ENCODE peak calls at places on chromosomes 3 and 15, in ten cellular contexts. One of them, this sample, is unnamed.

GRCh38 chr3:186123012-186123411 is 14.1 kb upstream of the ETV5 start:
- DNase-seq in K562: no peak
- DNase-seq in mammary epithelial cell: no peak
- DNase-seq in H1: no peak
- DNase-seq in keratinocyte: no peak
- DNase-seq in mesenchymal stem cell: no peak
- DNase-seq in fibroblast of lung: no peak
- DNase-seq in neural progenitor cell: no peak
- DNase-seq in HepG2: no peak
- DNase-seq in HCT116: no peak
- DNase-seq in this sample: no peak

GRCh38 chr15:29935296-29936020 is 113.2 kb upstream of the TJP1 start:
- DNase-seq in K562: no peak
- DNase-seq in mammary epithelial cell: no peak
- DNase-seq in H1: no peak
- DNase-seq in keratinocyte: no peak
- DNase-seq in mesenchymal stem cell: no peak
- DNase-seq in fibroblast of lung: no peak
- DNase-seq in neural progenitor cell: no peak
- DNase-seq in HepG2: no peak
- DNase-seq in HCT116: no peak
- DNase-seq in this sample: peak; percentile 52

GRCh38 chr15:78047631-78048409 is 29.7 kb downstream of the TBC1D2B start:
- DNase-seq in K562: no peak
- DNase-seq in mammary epithelial cell: no peak
- DNase-seq in H1: no peak
- DNase-seq in keratinocyte: no peak
- DNase-seq in mesenchymal stem cell: peak; percentile 80
- DNase-seq in fibroblast of lung: peak; percentile 85
- DNase-seq in neural progenitor cell: no peak
- DNase-seq in HepG2: no peak
- DNase-seq in HCT116: no peak
- DNase-seq in this sample: no peak

GRCh38 chr3:177312491-177312890 is 115.2 kb upstream of the TBL1XR1 start:
- DNase-seq in K562: no peak
- DNase-seq in mammary epithelial cell: no peak
- DNase-seq in H1: no peak
- DNase-seq in keratinocyte: no peak
- DNase-seq in mesenchymal stem cell: no peak
- DNase-seq in fibroblast of lung: no peak
- DNase-seq in neural progenitor cell: no peak
- DNase-seq in HepG2: no peak
- DNase-seq in HCT116: no peak
- DNase-seq in this sample: no peak

GRCh38 chr3:120858501-120858900 is 49.5 kb upstream of the STXBP5L start:
- DNase-seq in K562: no peak
- DNase-seq in mammary epithelial cell: no peak
- DNase-seq in H1: no peak
- DNase-seq in keratinocyte: no peak
- DNase-seq in mesenchymal stem cell: no peak
- DNase-seq in fibroblast of lung: peak; percentile 30
- DNase-seq in neural progenitor cell: no peak
- DNase-seq in HepG2: no peak
- DNase-seq in HCT116: no peak
- DNase-seq in this sample: no peak

GRCh38 chr3:163924600-163924999 is 1153.7 kb downstream of the SI start:
- DNase-seq in K562: no peak
- DNase-seq in mammary epithelial cell: no peak
- DNase-seq in H1: no peak
- DNase-seq in keratinocyte: no peak
- DNase-seq in mesenchymal stem cell: no peak
- DNase-seq in fibroblast of lung: no peak
- DNase-seq in neural progenitor cell: no peak
- DNase-seq in HepG2: no peak
- DNase-seq in HCT116: no peak
- DNase-seq in this sample: no peak

GRCh38 chr3:55511895-55512585 is 24.9 kb upstream of the WNT5A start:
- DNase-seq in K562: no peak
- DNase-seq in mammary epithelial cell: peak; percentile 55
- DNase-seq in H1: no peak
- DNase-seq in keratinocyte: no peak
- DNase-seq in mesenchymal stem cell: no peak
- DNase-seq in fibroblast of lung: peak; percentile 88
- DNase-seq in neural progenitor cell: no peak
- DNase-seq in HepG2: no peak
- DNase-seq in HCT116: no peak
- DNase-seq in this sample: no peak

GRCh38 chr3:35965908-35966307 is 326.6 kb downstream of the ARPP21 start:
- DNase-seq in K562: no peak
- DNase-seq in mammary epithelial cell: peak; percentile 14
- DNase-seq in H1: no peak
- DNase-seq in keratinocyte: no peak
- DNase-seq in mesenchymal stem cell: peak; percentile 30
- DNase-seq in fibroblast of lung: peak; percentile 44
- DNase-seq in neural progenitor cell: peak; percentile 47
- DNase-seq in HepG2: no peak
- DNase-seq in HCT116: no peak
- DNase-seq in this sample: peak; percentile 57

GRCh38 chr15:70632981-70633380 is 130.4 kb downstream of the UACA start:
- DNase-seq in K562: no peak
- DNase-seq in mammary epithelial cell: no peak
- DNase-seq in H1: peak; percentile 33
- DNase-seq in keratinocyte: no peak
- DNase-seq in mesenchymal stem cell: no peak
- DNase-seq in fibroblast of lung: peak; percentile 25
- DNase-seq in neural progenitor cell: peak; percentile 79
- DNase-seq in HepG2: no peak
- DNase-seq in HCT116: no peak
- DNase-seq in this sample: no peak

GRCh38 chr3:129228891-129229585 is 20.4 kb upstream of the COPG1 start:
- DNase-seq in K562: peak; percentile 56
- DNase-seq in mammary epithelial cell: peak; percentile 78
- DNase-seq in H1: no peak
- DNase-seq in keratinocyte: peak; percentile 93
- DNase-seq in mesenchymal stem cell: peak; percentile 86
- DNase-seq in fibroblast of lung: peak; percentile 89
- DNase-seq in neural progenitor cell: no peak
- DNase-seq in HepG2: peak; percentile 77
- DNase-seq in HCT116: no peak
- DNase-seq in this sample: no peak

GRCh38 chr3:178084938-178085816 is 451.1 kb upstream of the KCNMB2 start:
- DNase-seq in K562: no peak
- DNase-seq in mammary epithelial cell: no peak
- DNase-seq in H1: peak; percentile 44
- DNase-seq in keratinocyte: no peak
- DNase-seq in mesenchymal stem cell: peak; percentile 91
- DNase-seq in fibroblast of lung: peak; percentile 86
- DNase-seq in neural progenitor cell: peak; percentile 84
- DNase-seq in HepG2: peak; percentile 9
- DNase-seq in HCT116: no peak
- DNase-seq in this sample: no peak

GRCh38 chr3:9441501-9442221 is 44.2 kb downstream of the SETD5 start:
- DNase-seq in K562: no peak
- DNase-seq in mammary epithelial cell: no peak
- DNase-seq in H1: no peak
- DNase-seq in keratinocyte: no peak
- DNase-seq in mesenchymal stem cell: no peak
- DNase-seq in fibroblast of lung: no peak
- DNase-seq in neural progenitor cell: no peak
- DNase-seq in HepG2: no peak
- DNase-seq in HCT116: no peak
- DNase-seq in this sample: no peak

GRCh38 chr3:127745656-127746399 is 73.1 kb downstream of the ABTB1 start:
- DNase-seq in K562: no peak
- DNase-seq in mammary epithelial cell: no peak
- DNase-seq in H1: no peak
- DNase-seq in keratinocyte: no peak
- DNase-seq in mesenchymal stem cell: no peak
- DNase-seq in fibroblast of lung: no peak
- DNase-seq in neural progenitor cell: no peak
- DNase-seq in HepG2: no peak
- DNase-seq in HCT116: no peak
- DNase-seq in this sample: no peak

GRCh38 chr15:80105193-80105984 is 45.9 kb downstream of the ZFAND6 start:
- DNase-seq in K562: no peak
- DNase-seq in mammary epithelial cell: peak; percentile 86
- DNase-seq in H1: no peak
- DNase-seq in keratinocyte: peak; percentile 36
- DNase-seq in mesenchymal stem cell: peak; percentile 73
- DNase-seq in fibroblast of lung: peak; percentile 85
- DNase-seq in neural progenitor cell: no peak
- DNase-seq in HepG2: no peak
- DNase-seq in HCT116: no peak
- DNase-seq in this sample: no peak

GRCh38 chr15:75056036-75056435 is 32.6 kb downstream of the PPCDC start:
- DNase-seq in K562: no peak
- DNase-seq in mammary epithelial cell: no peak
- DNase-seq in H1: no peak
- DNase-seq in keratinocyte: no peak
- DNase-seq in mesenchymal stem cell: no peak
- DNase-seq in fibroblast of lung: no peak
- DNase-seq in neural progenitor cell: no peak
- DNase-seq in HepG2: no peak
- DNase-seq in HCT116: no peak
- DNase-seq in this sample: no peak
- H3K27ac ChIP-seq in K562: no peak overlapping the region
- H3K27ac ChIP-seq in mammary epithelial cell: no peak overlapping the region
- H3K27ac ChIP-seq in H1: no peak overlapping the region
- H3K27ac ChIP-seq in keratinocyte: no peak overlapping the region
- H3K27ac ChIP-seq in mesenchymal stem cell: no peak overlapping the region
- H3K27ac ChIP-seq in fibroblast of lung: no peak overlapping the region
- H3K27ac ChIP-seq in neural progenitor cell: no peak overlapping the region
- H3K27ac ChIP-seq in HepG2: no peak overlapping the region
- H3K27ac ChIP-seq in HCT116: no peak overlapping the region
- H3K27ac ChIP-seq in this sample: no peak overlapping the region

GRCh38 chr15:67175643-67176071 is 78.8 kb downstream of the AAGAB start:
- DNase-seq in K562: no peak
- DNase-seq in mammary epithelial cell: no peak
- DNase-seq in H1: no peak
- DNase-seq in keratinocyte: no peak
- DNase-seq in mesenchymal stem cell: peak; percentile 93
- DNase-seq in fibroblast of lung: no peak
- DNase-seq in neural progenitor cell: no peak
- DNase-seq in HepG2: no peak
- DNase-seq in HCT116: no peak
- DNase-seq in this sample: no peak
- H3K4me1 ChIP-seq in K562: peaks cover 20% of the 10 kb centered on the region
- H3K4me1 ChIP-seq in mammary epithelial cell: peaks cover 55% of the 10 kb centered on the region
- H3K4me1 ChIP-seq in H1: peaks cover 10% of the 10 kb centered on the region
- H3K4me1 ChIP-seq in keratinocyte: peaks cover 55% of the 10 kb centered on the region
- H3K4me1 ChIP-seq in mesenchymal stem cell: peaks cover 39% of the 10 kb centered on the region
- H3K4me1 ChIP-seq in fibroblast of lung: peaks cover 80% of the 10 kb centered on the region
- H3K4me1 ChIP-seq in neural progenitor cell: peaks cover 14% of the 10 kb centered on the region
- H3K4me1 ChIP-seq in HepG2: no peaks in the 10 kb centered on the region
- H3K4me1 ChIP-seq in HCT116: peaks cover 28% of the 10 kb centered on the region
- H3K4me1 ChIP-seq in this sample: no peaks in the 10 kb centered on the region

DNA sequence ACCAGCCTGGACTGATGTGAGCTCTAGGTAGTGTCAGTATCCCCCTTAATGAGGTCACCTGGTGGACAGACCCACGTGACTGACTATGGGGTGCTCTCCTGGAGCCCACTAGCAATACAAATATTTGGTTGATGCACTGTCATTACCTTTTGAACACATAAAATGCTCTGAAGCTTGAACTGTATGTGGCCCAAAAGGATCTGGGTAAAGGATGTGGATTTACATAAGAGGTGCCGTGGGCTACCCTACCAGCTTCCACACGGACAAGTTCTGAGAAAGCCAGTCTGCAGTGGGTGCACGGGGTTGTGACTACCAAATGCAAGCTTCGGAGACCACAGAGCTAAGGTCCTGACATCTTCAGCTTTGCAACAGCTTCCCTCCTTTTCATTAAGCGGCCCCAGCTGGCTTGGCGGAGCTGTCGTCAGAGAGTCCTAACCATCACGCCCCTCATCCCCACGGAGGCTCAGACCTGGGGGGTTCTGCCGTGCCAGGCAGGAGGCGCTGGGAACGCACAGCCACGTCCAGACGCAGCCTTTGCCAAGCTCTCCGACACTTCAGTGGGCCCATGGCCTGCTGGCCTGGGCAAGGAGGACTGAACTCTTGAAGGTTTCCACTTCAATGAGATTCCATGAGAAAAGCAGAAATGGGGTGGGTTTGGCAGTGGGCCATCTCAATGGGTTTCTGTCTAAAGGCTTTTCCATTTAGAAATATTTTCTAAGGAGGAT is 228.3 kb downstream of the ADAMTS17 start:
- DNase-seq in K562: no peak
- DNase-seq in mammary epithelial cell: no peak
- DNase-seq in H1: no peak
- DNase-seq in keratinocyte: no peak
- DNase-seq in mesenchymal stem cell: no peak
- DNase-seq in fibroblast of lung: no peak
- DNase-seq in neural progenitor cell: no peak
- DNase-seq in HepG2: no peak
- DNase-seq in HCT116: no peak
- DNase-seq in this sample: no peak
- H3K9ac ChIP-seq in K562: no peak overlapping the region
- H3K9ac ChIP-seq in mammary epithelial cell: no peak overlapping the region
- H3K9ac ChIP-seq in H1: no peak overlapping the region
- H3K9ac ChIP-seq in keratinocyte: no peak overlapping the region
- H3K9ac ChIP-seq in mesenchymal stem cell: peak overlapping the region; percentile 81
- H3K9ac ChIP-seq in fibroblast of lung: no peak overlapping the region
- H3K9ac ChIP-seq in neural progenitor cell: no peak overlapping the region
- H3K9ac ChIP-seq in HepG2: no peak overlapping the region
- H3K9ac ChIP-seq in HCT116: no peak overlapping the region
- H3K9ac ChIP-seq in this sample: no peak overlapping the region

GRCh38 chr3:141851411-141851810 is 25.0 kb upstream of the ATP1B3 start:
- DNase-seq in K562: no peak
- DNase-seq in mammary epithelial cell: no peak
- DNase-seq in H1: no peak
- DNase-seq in keratinocyte: no peak
- DNase-seq in mesenchymal stem cell: no peak
- DNase-seq in fibroblast of lung: no peak
- DNase-seq in neural progenitor cell: no peak
- DNase-seq in HepG2: no peak
- DNase-seq in HCT116: no peak
- DNase-seq in this sample: no peak

GRCh38 chr3:141849056-141849814 is 27.2 kb upstream of the ATP1B3 start:
- DNase-seq in K562: peak; percentile 92
- DNase-seq in mammary epithelial cell: no peak
- DNase-seq in H1: no peak
- DNase-seq in keratinocyte: no peak
- DNase-seq in mesenchymal stem cell: no peak
- DNase-seq in fibroblast of lung: no peak
- DNase-seq in neural progenitor cell: no peak
- DNase-seq in HepG2: no peak
- DNase-seq in HCT116: no peak
- DNase-seq in this sample: no peak

GRCh38 chr3:141854559-141854958 is 21.9 kb upstream of the ATP1B3 start:
- DNase-seq in K562: no peak
- DNase-seq in mammary epithelial cell: no peak
- DNase-seq in H1: no peak
- DNase-seq in keratinocyte: no peak
- DNase-seq in mesenchymal stem cell: no peak
- DNase-seq in fibroblast of lung: no peak
- DNase-seq in neural progenitor cell: no peak
- DNase-seq in HepG2: no peak
- DNase-seq in HCT116: no peak
- DNase-seq in this sample: no peak

GRCh38 chr3:141858312-141858711 is 18.1 kb upstream of the ATP1B3 start:
- DNase-seq in K562: peak; percentile 48
- DNase-seq in mammary epithelial cell: no peak
- DNase-seq in H1: no peak
- DNase-seq in keratinocyte: no peak
- DNase-seq in mesenchymal stem cell: no peak
- DNase-seq in fibroblast of lung: no peak
- DNase-seq in neural progenitor cell: no peak
- DNase-seq in HepG2: no peak
- DNase-seq in HCT116: no peak
- DNase-seq in this sample: no peak

GRCh38 chr3:141853146-141853690 is 23.2 kb upstream of the ATP1B3 start:
- DNase-seq in K562: no peak
- DNase-seq in mammary epithelial cell: no peak
- DNase-seq in H1: no peak
- DNase-seq in keratinocyte: no peak
- DNase-seq in mesenchymal stem cell: no peak
- DNase-seq in fibroblast of lung: no peak
- DNase-seq in neural progenitor cell: no peak
- DNase-seq in HepG2: no peak
- DNase-seq in HCT116: no peak
- DNase-seq in this sample: no peak
- H3K27ac ChIP-seq in K562: no peak overlapping the region
- H3K27ac ChIP-seq in mammary epithelial cell: no peak overlapping the region
- H3K27ac ChIP-seq in H1: no peak overlapping the region
- H3K27ac ChIP-seq in keratinocyte: no peak overlapping the region
- H3K27ac ChIP-seq in mesenchymal stem cell: no peak overlapping the region
- H3K27ac ChIP-seq in fibroblast of lung: no peak overlapping the region
- H3K27ac ChIP-seq in neural progenitor cell: no peak overlapping the region
- H3K27ac ChIP-seq in HepG2: no peak overlapping the region
- H3K27ac ChIP-seq in HCT116: no peak overlapping the region
- H3K27ac ChIP-seq in this sample: no peak overlapping the region

This sample was measured in Karpas-422.